ENCODE peak calls at places on chromosomes 5 and 9, in six cellular contexts. One of them, this sample, is unnamed.

GRCh38 chr9:6078382-6079105 is 63.1 kb upstream of the RANBP6 start:
- DNase-seq in immature natural killer cell: no peak
- DNase-seq in A549: no peak
- DNase-seq in RWPE1: no peak
- DNase-seq in Ammon's horn: no peak
- DNase-seq in stimulated activated CD8-positive, alpha-beta memory T cell treated with anti-CD3 and anti-CD28 coated beads, Interleukin-2, amount 100 ng/mL, for 1 hour: no peak
- DNase-seq in this sample: no peak

GRCh38 chr5:31133488-31133887 is 60.0 kb upstream of the CDH6 start:
- DNase-seq in immature natural killer cell: no peak
- DNase-seq in A549: no peak
- DNase-seq in RWPE1: no peak
- DNase-seq in Ammon's horn: no peak
- DNase-seq in stimulated activated CD8-positive, alpha-beta memory T cell treated with anti-CD3 and anti-CD28 coated beads, Interleukin-2, amount 100 ng/mL, for 1 hour: no peak
- DNase-seq in this sample: peak; percentile 0

GRCh38 chr9:110049699-110050450 is 158.1 kb downstream of the C9orf152 start:
- DNase-seq in immature natural killer cell: no peak
- DNase-seq in A549: no peak
- DNase-seq in RWPE1: peak; percentile 50
- DNase-seq in Ammon's horn: no peak
- DNase-seq in stimulated activated CD8-positive, alpha-beta memory T cell treated with anti-CD3 and anti-CD28 coated beads, Interleukin-2, amount 100 ng/mL, for 1 hour: no peak
- DNase-seq in this sample: peak; percentile 68

GRCh38 chr5:154523704-154524103 is 45.7 kb upstream of the HAND1 start:
- DNase-seq in immature natural killer cell: no peak
- DNase-seq in A549: no peak
- DNase-seq in RWPE1: peak; percentile 63
- DNase-seq in Ammon's horn: no peak
- DNase-seq in stimulated activated CD8-positive, alpha-beta memory T cell treated with anti-CD3 and anti-CD28 coated beads, Interleukin-2, amount 100 ng/mL, for 1 hour: no peak
- DNase-seq in this sample: peak; percentile 72

GRCh38 chr5:16943846-16944675 is 8.0 kb upstream of the MYO10 start:
- DNase-seq in immature natural killer cell: no peak
- DNase-seq in A549: no peak
- DNase-seq in RWPE1: no peak
- DNase-seq in Ammon's horn: no peak
- DNase-seq in stimulated activated CD8-positive, alpha-beta memory T cell treated with anti-CD3 and anti-CD28 coated beads, Interleukin-2, amount 100 ng/mL, for 1 hour: no peak
- DNase-seq in this sample: no peak

GRCh38 chr5:147442134-147442726 is 67.6 kb downstream of the DPYSL3 start:
- DNase-seq in immature natural killer cell: no peak
- DNase-seq in A549: no peak
- DNase-seq in RWPE1: no peak
- DNase-seq in Ammon's horn: no peak
- DNase-seq in stimulated activated CD8-positive, alpha-beta memory T cell treated with anti-CD3 and anti-CD28 coated beads, Interleukin-2, amount 100 ng/mL, for 1 hour: no peak
- DNase-seq in this sample: no peak

GRCh38 chr5:83095973-83096539 is 18.7 kb downstream of the XRCC4 start:
- DNase-seq in immature natural killer cell: no peak
- DNase-seq in A549: peak; percentile 62
- DNase-seq in RWPE1: peak; percentile 95
- DNase-seq in Ammon's horn: peak; percentile 5
- DNase-seq in stimulated activated CD8-positive, alpha-beta memory T cell treated with anti-CD3 and anti-CD28 coated beads, Interleukin-2, amount 100 ng/mL, for 1 hour: no peak
- DNase-seq in this sample: peak; percentile 90

GRCh38 chr9:28064241-28064640 is 491.0 kb upstream of the C9orf72 start:
- DNase-seq in immature natural killer cell: no peak
- DNase-seq in A549: no peak
- DNase-seq in RWPE1: no peak
- DNase-seq in Ammon's horn: peak; percentile 3
- DNase-seq in stimulated activated CD8-positive, alpha-beta memory T cell treated with anti-CD3 and anti-CD28 coated beads, Interleukin-2, amount 100 ng/mL, for 1 hour: no peak
- DNase-seq in this sample: no peak

GRCh38 chr5:97355775-97356174 is 172.7 kb upstream of the RIOK2 start:
- DNase-seq in immature natural killer cell: no peak
- DNase-seq in A549: no peak
- DNase-seq in RWPE1: no peak
- DNase-seq in Ammon's horn: no peak
- DNase-seq in stimulated activated CD8-positive, alpha-beta memory T cell treated with anti-CD3 and anti-CD28 coated beads, Interleukin-2, amount 100 ng/mL, for 1 hour: no peak
- DNase-seq in this sample: no peak

GRCh38 chr9:3824589-3824988 is 298.8 kb upstream of the RFX3 start:
- DNase-seq in immature natural killer cell: no peak
- DNase-seq in A549: no peak
- DNase-seq in RWPE1: no peak
- DNase-seq in Ammon's horn: no peak
- DNase-seq in stimulated activated CD8-positive, alpha-beta memory T cell treated with anti-CD3 and anti-CD28 coated beads, Interleukin-2, amount 100 ng/mL, for 1 hour: no peak
- DNase-seq in this sample: no peak

GRCh38 chr5:171600736-171601265 is 181.4 kb downstream of the FGF18 start:
- DNase-seq in immature natural killer cell: no peak
- DNase-seq in A549: no peak
- DNase-seq in RWPE1: no peak
- DNase-seq in Ammon's horn: peak; percentile 46
- DNase-seq in stimulated activated CD8-positive, alpha-beta memory T cell treated with anti-CD3 and anti-CD28 coated beads, Interleukin-2, amount 100 ng/mL, for 1 hour: no peak
- DNase-seq in this sample: no peak

GRCh38 chr5:178207183-178207916 is 3.0 kb downstream of the HNRNPAB start:
- DNase-seq in immature natural killer cell: no peak
- DNase-seq in A549: peak; percentile 31
- DNase-seq in RWPE1: no peak
- DNase-seq in Ammon's horn: no peak
- DNase-seq in stimulated activated CD8-positive, alpha-beta memory T cell treated with anti-CD3 and anti-CD28 coated beads, Interleukin-2, amount 100 ng/mL, for 1 hour: no peak
- DNase-seq in this sample: no peak

GRCh38 chr9:89622933-89623861 is 18.4 kb downstream of the GADD45G start:
- DNase-seq in immature natural killer cell: no peak
- DNase-seq in A549: no peak
- DNase-seq in RWPE1: no peak
- DNase-seq in Ammon's horn: no peak
- DNase-seq in stimulated activated CD8-positive, alpha-beta memory T cell treated with anti-CD3 and anti-CD28 coated beads, Interleukin-2, amount 100 ng/mL, for 1 hour: no peak
- DNase-seq in this sample: no peak

GRCh38 chr5:72951850-72952468 is 3.9 kb upstream of the FCHO2 start:
- DNase-seq in immature natural killer cell: no peak
- DNase-seq in A549: peak; percentile 47
- DNase-seq in RWPE1: peak; percentile 93
- DNase-seq in Ammon's horn: no peak
- DNase-seq in stimulated activated CD8-positive, alpha-beta memory T cell treated with anti-CD3 and anti-CD28 coated beads, Interleukin-2, amount 100 ng/mL, for 1 hour: no peak
- DNase-seq in this sample: peak; percentile 70

GRCh38 chr5:171666815-171667214 is 118.8 kb upstream of the SMIM23 start:
- DNase-seq in immature natural killer cell: no peak
- DNase-seq in A549: no peak
- DNase-seq in RWPE1: no peak
- DNase-seq in Ammon's horn: no peak
- DNase-seq in stimulated activated CD8-positive, alpha-beta memory T cell treated with anti-CD3 and anti-CD28 coated beads, Interleukin-2, amount 100 ng/mL, for 1 hour: no peak
- DNase-seq in this sample: no peak

GRCh38 chr9:134455951-134456739 is 129.9 kb downstream of the RXRA start:
- DNase-seq in immature natural killer cell: peak; percentile 79
- DNase-seq in A549: peak; percentile 64
- DNase-seq in RWPE1: peak; percentile 85
- DNase-seq in Ammon's horn: peak; percentile 64
- DNase-seq in stimulated activated CD8-positive, alpha-beta memory T cell treated with anti-CD3 and anti-CD28 coated beads, Interleukin-2, amount 100 ng/mL, for 1 hour: peak; percentile 43
- DNase-seq in this sample: peak; percentile 98

GRCh38 chr9:89226076-89226475 is 47.5 kb upstream of the SHC3 start:
- DNase-seq in immature natural killer cell: no peak
- DNase-seq in A549: no peak
- DNase-seq in RWPE1: no peak
- DNase-seq in Ammon's horn: peak; percentile 70
- DNase-seq in stimulated activated CD8-positive, alpha-beta memory T cell treated with anti-CD3 and anti-CD28 coated beads, Interleukin-2, amount 100 ng/mL, for 1 hour: no peak
- DNase-seq in this sample: no peak

GRCh38 chr5:127280494-127281220 is 9.9 kb upstream of the MEGF10 start:
- DNase-seq in immature natural killer cell: no peak
- DNase-seq in A549: no peak
- DNase-seq in RWPE1: no peak
- DNase-seq in Ammon's horn: no peak
- DNase-seq in stimulated activated CD8-positive, alpha-beta memory T cell treated with anti-CD3 and anti-CD28 coated beads, Interleukin-2, amount 100 ng/mL, for 1 hour: no peak
- DNase-seq in this sample: no peak

GRCh38 chr5:79517601-79518000 is 3.7 kb upstream of the HOMER1 start:
- DNase-seq in immature natural killer cell: no peak
- DNase-seq in A549: no peak
- DNase-seq in RWPE1: no peak
- DNase-seq in Ammon's horn: peak; percentile 25
- DNase-seq in stimulated activated CD8-positive, alpha-beta memory T cell treated with anti-CD3 and anti-CD28 coated beads, Interleukin-2, amount 100 ng/mL, for 1 hour: no peak
- DNase-seq in this sample: no peak

GRCh38 chr5:116394186-116394867 is 180.3 kb downstream of the SEMA6A start:
- DNase-seq in immature natural killer cell: no peak
- DNase-seq in A549: no peak
- DNase-seq in RWPE1: no peak
- DNase-seq in Ammon's horn: no peak
- DNase-seq in stimulated activated CD8-positive, alpha-beta memory T cell treated with anti-CD3 and anti-CD28 coated beads, Interleukin-2, amount 100 ng/mL, for 1 hour: no peak
- DNase-seq in this sample: no peak

GRCh38 chr9:70998962-70999361 is 122.5 kb downstream of the TRPM3 start:
- DNase-seq in immature natural killer cell: no peak
- DNase-seq in A549: no peak
- DNase-seq in RWPE1: no peak
- DNase-seq in Ammon's horn: no peak
- DNase-seq in stimulated activated CD8-positive, alpha-beta memory T cell treated with anti-CD3 and anti-CD28 coated beads, Interleukin-2, amount 100 ng/mL, for 1 hour: no peak
- DNase-seq in this sample: peak; percentile 17

GRCh38 chr9:107043886-107044285 is 180.9 kb downstream of the ZNF462 start:
- DNase-seq in immature natural killer cell: no peak
- DNase-seq in A549: no peak
- DNase-seq in RWPE1: no peak
- DNase-seq in Ammon's horn: peak; percentile 49
- DNase-seq in stimulated activated CD8-positive, alpha-beta memory T cell treated with anti-CD3 and anti-CD28 coated beads, Interleukin-2, amount 100 ng/mL, for 1 hour: no peak
- DNase-seq in this sample: no peak

GRCh38 chr9:132099741-132100407 is 20.2 kb upstream of the MED27 start:
- DNase-seq in immature natural killer cell: no peak
- DNase-seq in A549: no peak
- DNase-seq in RWPE1: no peak
- DNase-seq in Ammon's horn: no peak
- DNase-seq in stimulated activated CD8-positive, alpha-beta memory T cell treated with anti-CD3 and anti-CD28 coated beads, Interleukin-2, amount 100 ng/mL, for 1 hour: no peak
- DNase-seq in this sample: peak; percentile 50

GRCh38 chr5:123083298-123083697 is 5.7 kb upstream of the PRDM6 start:
- DNase-seq in immature natural killer cell: no peak
- DNase-seq in A549: no peak
- DNase-seq in RWPE1: no peak
- DNase-seq in Ammon's horn: no peak
- DNase-seq in stimulated activated CD8-positive, alpha-beta memory T cell treated with anti-CD3 and anti-CD28 coated beads, Interleukin-2, amount 100 ng/mL, for 1 hour: no peak
- DNase-seq in this sample: no peak

GRCh38 chr5:37580106-37580505 is 201.0 kb downstream of the WDR70 start:
- DNase-seq in immature natural killer cell: no peak
- DNase-seq in A549: no peak
- DNase-seq in RWPE1: no peak
- DNase-seq in Ammon's horn: no peak
- DNase-seq in stimulated activated CD8-positive, alpha-beta memory T cell treated with anti-CD3 and anti-CD28 coated beads, Interleukin-2, amount 100 ng/mL, for 1 hour: no peak
- DNase-seq in this sample: no peak

GRCh38 chr5:56475689-56476486 is 242.8 kb upstream of the ANKRD55 start:
- DNase-seq in immature natural killer cell: no peak
- DNase-seq in A549: no peak
- DNase-seq in RWPE1: no peak
- DNase-seq in Ammon's horn: no peak
- DNase-seq in stimulated activated CD8-positive, alpha-beta memory T cell treated with anti-CD3 and anti-CD28 coated beads, Interleukin-2, amount 100 ng/mL, for 1 hour: no peak
- DNase-seq in this sample: no peak

GRCh38 chr5:110965773-110966581 is 105.5 kb upstream of the TSLP start:
- DNase-seq in immature natural killer cell: no peak
- DNase-seq in A549: no peak
- DNase-seq in RWPE1: peak; percentile 49
- DNase-seq in Ammon's horn: peak; percentile 22
- DNase-seq in stimulated activated CD8-positive, alpha-beta memory T cell treated with anti-CD3 and anti-CD28 coated beads, Interleukin-2, amount 100 ng/mL, for 1 hour: no peak
- DNase-seq in this sample: no peak

GRCh38 chr5:40441733-40442132 is 238.0 kb upstream of the PTGER4 start:
- DNase-seq in immature natural killer cell: peak; percentile 77
- DNase-seq in A549: no peak
- DNase-seq in RWPE1: no peak
- DNase-seq in Ammon's horn: no peak
- DNase-seq in stimulated activated CD8-positive, alpha-beta memory T cell treated with anti-CD3 and anti-CD28 coated beads, Interleukin-2, amount 100 ng/mL, for 1 hour: no peak
- DNase-seq in this sample: no peak

GRCh38 chr5:128358826-128359225 is 179.2 kb downstream of the FBN2 start:
- DNase-seq in immature natural killer cell: no peak
- DNase-seq in A549: no peak
- DNase-seq in RWPE1: no peak
- DNase-seq in Ammon's horn: no peak
- DNase-seq in stimulated activated CD8-positive, alpha-beta memory T cell treated with anti-CD3 and anti-CD28 coated beads, Interleukin-2, amount 100 ng/mL, for 1 hour: no peak
- DNase-seq in this sample: no peak

GRCh38 chr5:16800477-16800876 is 135.6 kb downstream of the MYO10 start:
- DNase-seq in immature natural killer cell: no peak
- DNase-seq in A549: no peak
- DNase-seq in RWPE1: no peak
- DNase-seq in Ammon's horn: no peak
- DNase-seq in stimulated activated CD8-positive, alpha-beta memory T cell treated with anti-CD3 and anti-CD28 coated beads, Interleukin-2, amount 100 ng/mL, for 1 hour: no peak
- DNase-seq in this sample: no peak

GRCh38 chr9:136189394-136190236 is 15.3 kb downstream of the LHX3 start:
- DNase-seq in immature natural killer cell: no peak
- DNase-seq in A549: no peak
- DNase-seq in RWPE1: no peak
- DNase-seq in Ammon's horn: no peak
- DNase-seq in stimulated activated CD8-positive, alpha-beta memory T cell treated with anti-CD3 and anti-CD28 coated beads, Interleukin-2, amount 100 ng/mL, for 1 hour: no peak
- DNase-seq in this sample: no peak

GRCh38 chr9:76738402-76738801 is 25.8 kb upstream of the PCA3 start:
- DNase-seq in immature natural killer cell: no peak
- DNase-seq in A549: no peak
- DNase-seq in RWPE1: no peak
- DNase-seq in Ammon's horn: no peak
- DNase-seq in stimulated activated CD8-positive, alpha-beta memory T cell treated with anti-CD3 and anti-CD28 coated beads, Interleukin-2, amount 100 ng/mL, for 1 hour: no peak
- DNase-seq in this sample: no peak

GRCh38 chr9:13364271-13364670 is 84.8 kb upstream of the MPDZ start:
- DNase-seq in immature natural killer cell: no peak
- DNase-seq in A549: no peak
- DNase-seq in RWPE1: no peak
- DNase-seq in Ammon's horn: no peak
- DNase-seq in stimulated activated CD8-positive, alpha-beta memory T cell treated with anti-CD3 and anti-CD28 coated beads, Interleukin-2, amount 100 ng/mL, for 1 hour: no peak
- DNase-seq in this sample: no peak

GRCh38 chr5:40497573-40497972 is 182.1 kb upstream of the PTGER4 start:
- DNase-seq in immature natural killer cell: no peak
- DNase-seq in A549: no peak
- DNase-seq in RWPE1: peak; percentile 24
- DNase-seq in Ammon's horn: no peak
- DNase-seq in stimulated activated CD8-positive, alpha-beta memory T cell treated with anti-CD3 and anti-CD28 coated beads, Interleukin-2, amount 100 ng/mL, for 1 hour: no peak
- DNase-seq in this sample: peak; percentile 23

GRCh38 chr5:53381-54174 is 38.4 kb upstream of the PLEKHG4B start:
- DNase-seq in immature natural killer cell: no peak
- DNase-seq in A549: peak; percentile 49
- DNase-seq in RWPE1: peak; percentile 44
- DNase-seq in Ammon's horn: no peak
- DNase-seq in stimulated activated CD8-positive, alpha-beta memory T cell treated with anti-CD3 and anti-CD28 coated beads, Interleukin-2, amount 100 ng/mL, for 1 hour: no peak
- DNase-seq in this sample: peak; percentile 81

GRCh38 chr5:10233505-10233904 is 16.2 kb downstream of the ATPSCKMT start:
- DNase-seq in immature natural killer cell: no peak
- DNase-seq in A549: peak; percentile 79
- DNase-seq in RWPE1: no peak
- DNase-seq in Ammon's horn: peak; percentile 59
- DNase-seq in stimulated activated CD8-positive, alpha-beta memory T cell treated with anti-CD3 and anti-CD28 coated beads, Interleukin-2, amount 100 ng/mL, for 1 hour: no peak
- DNase-seq in this sample: peak; percentile 84

This sample was measured in Daoy.